ENCODE peak calls at places on chromosome 20, in four cellular contexts. P, Y, J and O are unnamed samples.

GRCh38 chr20:37378785-37379598 is 33.1 kb downstream of the SRC start:
- DNase-seq in Y (no peak), P (no peak), J (no peak), O (no peak)

GRCh38 chr20:64038579-64039292 is 2.8 kb downstream of the C20orf204 start:
- DNase-seq in Y (peak; percentile 68), J (peak; percentile 88), P (peak; percentile 59), O (peak; percentile 89)

GRCh38 chr20:3134151-3134550 is 25.5 kb downstream of the FASTKD5 start:
- DNase-seq in J (no peak), P (no peak), Y (no peak), O (no peak)

GRCh38 chr20:50585214-50585613 is 75.0 kb downstream of the PTPN1 start:
- DNase-seq in Y (no peak), P (no peak), J (no peak), O (no peak)

GRCh38 chr20:44014807-44015732 is 100.4 kb downstream of the TOX2 start:
- DNase-seq in P (no peak), Y (no peak), J (no peak), O (no peak)

GRCh38 chr20:19288636-19289035 is 76.2 kb downstream of the SLC24A3 start:
- DNase-seq in J (no peak), Y (no peak), P (no peak), O (no peak)

GRCh38 chr20:2742934-2743559 is 50.5 kb downstream of the EBF4 start:
- DNase-seq in Y (peak; percentile 71), J (peak; percentile 84), P (peak; percentile 88), O (peak; percentile 77)

GRCh38 chr20:16476032-16476431 is 97.2 kb downstream of the KIF16B start:
- DNase-seq in Y (no peak), J (peak; percentile 31), P (peak; percentile 45), O (peak; percentile 20)

GRCh38 chr20:20547221-20547875 is 165.1 kb downstream of the RALGAPA2 start:
- DNase-seq in Y (no peak), P (no peak), J (no peak), O (no peak)

GRCh38 chr20:22805219-22805618 is 220.8 kb upstream of the FOXA2 start:
- DNase-seq in P (no peak), J (no peak), Y (no peak), O (no peak)

GRCh38 chr20:41245086-41245707 is 72.3 kb downstream of the ZHX3 start:
- DNase-seq in J (no peak), P (peak; percentile 42), Y (no peak), O (no peak)

GRCh38 chr20:47327711-47328110 is 28.8 kb downstream of the ZMYND8 start:
- DNase-seq in J (no peak), P (no peak), Y (no peak), O (no peak)

GRCh38 chr20:1561350-1561749 is 3.8 kb upstream of the SIRPD start:
- DNase-seq in P (no peak), J (no peak), Y (no peak), O (no peak)

GRCh38 chr20:21046413-21047070 is 59.6 kb downstream of the LINC00237 start:
- DNase-seq in P (no peak), J (no peak), Y (no peak), O (no peak)

GRCh38 chr20:50057409-50058053 is 55.4 kb downstream of the UBE2V1 start:
- DNase-seq in Y (no peak), J (no peak), P (no peak), O (no peak)

GRCh38 chr20:36091561-36092423 is 62.7 kb upstream of the EPB41L1 start:
- DNase-seq in Y (no peak), P (no peak), J (no peak), O (no peak)

GRCh38 chr20:36493013-36493800 is 48.1 kb upstream of the MYL9 start:
- DNase-seq in J (no peak), P (no peak), Y (no peak), O (no peak)

GRCh38 chr20:20520776-20521175 is 152.9 kb downstream of the INSM1 start:
- DNase-seq in Y (no peak), J (no peak), P (no peak), O (no peak)

GRCh38 chr20:63011798-63012197 is 5.0 kb upstream of the BHLHE23 start:
- DNase-seq in P (no peak), J (no peak), Y (no peak), O (no peak)

GRCh38 chr20:48686238-48687096 is 141.3 kb downstream of the PREX1 start:
- DNase-seq in Y (no peak), J (no peak), P (no peak), O (no peak)

GRCh38 chr20:33465536-33466302 is 22.2 kb upstream of the SNTA1 start:
- DNase-seq in P (no peak), J (no peak), Y (no peak), O (no peak)

GRCh38 chr20:43755851-43756250 is 29.0 kb upstream of the GTSF1L start:
- DNase-seq in P (no peak), J (no peak), Y (no peak), O (no peak)

GRCh38 chr20:32484221-32485125 is 100.7 kb downstream of the NOL4L start:
- DNase-seq in Y (no peak), P (no peak), J (peak; percentile 49), O (no peak)

GRCh38 chr20:57769756-57770155 is 59.9 kb upstream of the PMEPA1 start:
- DNase-seq in P (no peak), J (peak; percentile 13), Y (no peak), O (no peak)

GRCh38 chr20:12210591-12210990 is 292.9 kb downstream of the BTBD3 start:
- DNase-seq in P (no peak), J (no peak), Y (no peak), O (no peak)

GRCh38 chr20:22060610-22061009 is 355.1 kb downstream of the PAX1 start:
- DNase-seq in P (no peak), J (no peak), Y (no peak), O (no peak)

GRCh38 chr20:4910951-4911350 is 90.4 kb downstream of the SLC23A2 start:
- DNase-seq in J (no peak), Y (no peak), P (no peak), O (no peak)

GRCh38 chr20:59230385-59230784 is 66.8 kb downstream of the ZNF831 start:
- DNase-seq in P (no peak), Y (no peak), J (no peak), O (no peak)

GRCh38 chr20:62212309-62212708 is 7.8 kb downstream of the HRH3 start:
- DNase-seq in Y (no peak), J (no peak), P (no peak), O (no peak)

GRCh38 chr20:21377701-21378100 is 19.6 kb downstream of the NKX2-4 start:
- DNase-seq in J (no peak), P (no peak), Y (no peak), O (no peak)

GRCh38 chr20:1326031-1326930 is 2.7 kb downstream of the SDCBP2 start:
- DNase-seq in P (no peak), Y (no peak), J (no peak), O (no peak)

GRCh38 chr20:8901237-8902025 is 167.5 kb upstream of the PLCB4 start:
- DNase-seq in Y (no peak), P (no peak), J (no peak), O (no peak)

GRCh38 chr20:33948480-33948879 is 45.2 kb upstream of the RALY start:
- DNase-seq in J (no peak), Y (no peak), P (no peak), O (no peak)

GRCh38 chr20:19349879-19350278 is 137.4 kb downstream of the SLC24A3 start:
- DNase-seq in J (no peak), Y (no peak), P (no peak), O (no peak)

GRCh38 chr20:58839474-58839874 is 11.2 kb downstream of the GNAS-AS1 start:
- DNase-seq in J (no peak), P (peak; percentile 6), Y (peak; percentile 32), O (peak; percentile 31)

GRCh38 chr20:36483205-36483918 is 58.0 kb upstream of the MYL9 start:
- DNase-seq in J (no peak), Y (no peak), P (no peak), O (no peak)